ENCODE peak calls at places on chromosomes 12 and 14, in six cellular contexts. C is HCT116, F is thyroid gland, Z is chondrocyte, D is GM12865, B is heart left ventricle. K is an unnamed sample.

GRCh38 chr14:53304726-53305381 is 151.7 kb upstream of the DDHD1 start:
- DNase-seq in B (no peak), C (no peak), D (no peak), Z (no peak), F (no peak), K (no peak)

GRCh38 chr12:117105902-117106301 is 6.7 kb upstream of the TESC start:
- DNase-seq in C (peak), Z (no peak), B (no peak), D (peak), F (no peak), K (no peak)

GRCh38 chr12:20128926-20129325 is 239.4 kb upstream of the PDE3A start:
- DNase-seq in B (no peak), Z (no peak), F (no peak), C (no peak), D (no peak), K (no peak)

GRCh38 chr14:100815478-100816285 is 10.2 kb upstream of the MEG3 start:
- DNase-seq in F (no peak), Z (no peak), C (no peak), D (no peak), B (peak), K (no peak)

GRCh38 chr12:52533686-52534470 is 13.7 kb upstream of the KRT5 start:
- DNase-seq in C (no peak), F (no peak), Z (no peak), D (no peak), B (no peak), K (no peak)

GRCh38 chr12:124381454-124382207 is 86.7 kb downstream of the RFLNA start:
- DNase-seq in F (peak), Z (no peak), C (no peak), D (no peak), B (peak), K (no peak)

GRCh38 chr12:103647267-103647666 is 60.2 kb downstream of the STAB2 start:
- DNase-seq in D (no peak), C (no peak), B (no peak), Z (no peak), F (no peak), K (no peak)

GRCh38 chr14:63840981-63841380 is 11.8 kb upstream of the SYNE2 start:
- DNase-seq in B (no peak), F (no peak), C (no peak), D (no peak), Z (no peak), K (no peak)

GRCh38 chr12:32455607-32456063 is 56.3 kb downstream of the FGD4 start:
- DNase-seq in F (no peak), Z (no peak), C (peak), B (no peak), D (peak), K (peak)

GRCh38 chr14:104134061-104134965 is 4.1 kb upstream of the KIF26A start:
- DNase-seq in D (no peak), C (no peak), F (no peak), B (peak), Z (peak), K (no peak)

GRCh38 chr14:51849095-51849494 is 11.3 kb upstream of the GNG2 start:
- DNase-seq in Z (no peak), F (no peak), B (no peak), C (no peak), D (peak), K (no peak)

GRCh38 chr12:57248934-57249742 is 1.8 kb downstream of the STAC3 start:
- DNase-seq in D (no peak), B (no peak), C (no peak), Z (no peak), F (no peak), K (peak)

GRCh38 chr12:2804390-2805145 is 7.9 kb upstream of the ITFG2 start:
- DNase-seq in Z (no peak), C (no peak), B (peak), D (peak), F (peak), K (no peak)

GRCh38 chr12:50017047-50017446 is 8.2 kb downstream of the RACGAP1 start:
- DNase-seq in D (no peak), Z (no peak), B (no peak), F (peak), C (no peak), K (no peak)

GRCh38 chr12:3332190-3332589 is 158.8 kb upstream of the PRMT8 start:
- DNase-seq in Z (no peak), D (no peak), F (no peak), B (no peak), C (no peak), K (no peak)

GRCh38 chr14:38405851-38406630 is 150.1 kb upstream of the CLEC14A start:
- DNase-seq in Z (no peak), F (no peak), B (no peak), D (no peak), C (no peak), K (no peak)

GRCh38 chr12:65647074-65647473 is 177.2 kb upstream of the HMGA2 start:
- DNase-seq in C (no peak), Z (no peak), F (no peak), B (no peak), D (no peak), K (no peak)

GRCh38 chr14:68492889-68493288 is 300.0 kb downstream of the ZFP36L1 start:
- DNase-seq in B (no peak), D (no peak), Z (no peak), F (no peak), C (no peak), K (no peak)

GRCh38 chr12:120722784-120723183 is 2.8 kb upstream of the ACADS start:
- DNase-seq in D (no peak), Z (no peak), B (no peak), C (no peak), F (no peak), K (no peak)

GRCh38 chr14:24339284-24340151 is at the start of gene RIPK3:
- DNase-seq in C (no peak), D (peak), B (peak), Z (no peak), F (peak), K (peak)

GRCh38 chr14:73223049-73223448 is 14.3 kb upstream of the PAPLN start:
- DNase-seq in D (peak), C (no peak), F (no peak), Z (no peak), B (no peak), K (peak)

GRCh38 chr14:59912443-59912842 is 7.5 kb upstream of the LRRC9 start:
- DNase-seq in D (no peak), Z (no peak), B (no peak), C (no peak), F (no peak), K (no peak)

GRCh38 chr12:45725631-45726593 is 3.6 kb upstream of the ARID2 start:
- DNase-seq in C (no peak), D (peak), F (peak), Z (no peak), B (no peak), K (peak)

GRCh38 chr14:31930493-31931225 is 146.4 kb upstream of the ARHGAP5 start:
- DNase-seq in C (no peak), B (no peak), D (no peak), Z (no peak), F (no peak), K (no peak)

GRCh38 chr12:64001439-64001838 is 156.9 kb downstream of the SRGAP1 start:
- DNase-seq in B (no peak), D (no peak), C (no peak), Z (no peak), F (no peak), K (no peak)

GRCh38 chr12:100845095-100845494 is 50.5 kb downstream of the ANO4 start:
- DNase-seq in C (peak), Z (no peak), F (no peak), D (peak), B (no peak), K (no peak)

GRCh38 chr12:74646831-74647230 is 109.2 kb downstream of the ATXN7L3B start:
- DNase-seq in Z (no peak), C (peak), D (peak), B (no peak), F (no peak), K (no peak)

GRCh38 chr14:91929700-91930099 is 17.8 kb downstream of the FBLN5 start:
- DNase-seq in B (no peak), C (no peak), D (no peak), F (no peak), Z (no peak), K (no peak)

GRCh38 chr12:52828156-52829090 is 5.7 kb downstream of the KRT79 start:
- DNase-seq in F (no peak), D (no peak), B (no peak), Z (no peak), C (no peak), K (no peak)

GRCh38 chr14:77314043-77314442 is 6.6 kb downstream of the POMT2 start:
- DNase-seq in Z (no peak), B (no peak), F (no peak), D (no peak), C (no peak), K (no peak)

GRCh38 chr12:79083181-79083580 is 218.6 kb downstream of the SYT1 start:
- DNase-seq in C (no peak), B (no peak), D (no peak), Z (no peak), F (no peak), K (no peak)

GRCh38 chr12:30967026-30967425 is 40.5 kb downstream of the TSPAN11 start:
- DNase-seq in C (no peak), D (no peak), F (no peak), Z (peak), B (peak), K (no peak)

GRCh38 chr12:30964896-30965612 is 38.5 kb downstream of the TSPAN11 start:
- DNase-seq in F (no peak), Z (peak), B (peak), D (no peak), C (no peak), K (no peak)

GRCh38 chr12:30963709-30964564 is 37.4 kb downstream of the TSPAN11 start:
- DNase-seq in F (no peak), B (peak), C (no peak), Z (peak), D (no peak), K (no peak)

GRCh38 chr12:30968211-30968610 is 41.7 kb downstream of the TSPAN11 start:
- DNase-seq in B (peak), F (no peak), Z (peak), C (no peak), D (no peak), K (no peak)

DNA sequence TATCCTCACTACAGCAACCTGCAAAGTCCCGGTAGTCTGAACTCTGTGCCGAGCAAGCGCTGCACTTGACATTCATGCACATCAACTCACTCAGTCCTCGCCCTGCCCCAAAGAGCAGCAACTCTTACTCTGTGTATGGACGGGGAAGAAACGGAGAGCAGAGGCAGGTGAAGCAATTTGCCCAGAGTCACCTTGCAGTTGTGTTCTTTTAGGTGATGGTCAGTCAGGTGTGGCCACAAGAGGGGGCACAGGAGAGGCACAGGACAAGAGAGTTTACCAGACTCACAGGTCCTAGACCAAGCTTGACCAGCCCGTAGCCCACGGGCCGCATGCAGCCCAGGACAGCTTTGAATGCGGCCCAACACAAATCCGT is 39.1 kb downstream of the TSPAN11 start:
- DNase-seq in B (peak), D (no peak), Z (peak), C (peak), F (peak), K (no peak)
- TF ChIP-seq CTCF in B (no peak), D (no peak), Z (peak), C (peak), F (no peak), K (no peak)

DNA sequence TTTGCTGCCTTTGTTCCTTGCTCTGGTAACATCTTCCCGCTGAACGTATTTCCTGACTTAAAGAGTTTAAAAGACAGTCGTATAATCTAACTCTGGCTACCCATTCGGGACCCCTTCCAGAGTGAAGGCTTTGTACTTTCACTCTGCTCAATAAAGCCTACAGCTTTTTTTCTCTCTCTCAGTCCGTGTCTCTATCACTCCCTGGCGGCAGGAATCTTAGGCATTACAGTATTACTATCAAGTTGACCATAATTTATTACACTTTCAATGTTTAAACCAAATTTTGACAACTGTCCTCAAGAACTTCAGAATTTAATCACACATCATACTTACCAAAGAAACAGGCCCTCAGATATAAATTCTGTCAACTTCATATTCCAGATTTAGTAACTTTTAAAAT is 967.9 kb downstream of the FSCB start:
- DNase-seq in D (no peak), B (no peak), C (peak), Z (no peak), F (no peak), K (no peak)
- TF ChIP-seq CTCF in D (no peak), B (peak), C (no peak), Z (peak), F (no peak), K (no peak)

GRCh38 chr14:106228541-106229158 is 702.3 kb downstream of the TMEM121 start:
- DNase-seq in D (no peak), C (no peak), B (no peak), Z (no peak), F (no peak), K (no peak)

GRCh38 chr14:106222736-106223135 is 696.4 kb downstream of the TMEM121 start:
- DNase-seq in Z (no peak), F (no peak), B (no peak), D (no peak), C (no peak), K (no peak)

GRCh38 chr14:106227793-106228192 is 701.4 kb downstream of the TMEM121 start:
- DNase-seq in Z (no peak), D (no peak), F (no peak), B (no peak), C (no peak), K (no peak)

DNA sequence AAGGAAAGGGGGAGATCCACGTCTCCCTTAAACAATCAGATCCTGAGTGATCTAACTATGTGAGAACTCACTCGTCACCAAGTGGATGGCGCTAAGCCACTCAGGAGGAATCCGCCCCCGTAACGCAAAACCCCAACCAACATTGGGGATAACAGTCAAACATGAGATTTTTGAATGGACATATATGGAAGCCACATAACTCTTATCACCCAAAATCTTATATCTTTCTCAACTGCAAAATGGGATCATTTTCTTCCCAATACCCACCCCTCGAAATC is 698.2 kb downstream of the TMEM121 start:
- DNase-seq in F (no peak), D (no peak), Z (no peak), B (no peak), C (no peak), K (no peak)
- TF ChIP-seq CTCF in F (no peak), D (no peak), Z (no peak), B (no peak), C (no peak), K (no peak)

GRCh38 chr12:72699362-72699761 is 427.2 kb downstream of the TRHDE start:
- DNase-seq in D (no peak), C (no peak), Z (no peak), F (no peak), B (no peak), K (no peak)
- TF ChIP-seq CTCF in D (no peak), C (no peak), Z (no peak), F (no peak), B (no peak), K (no peak)